ENCODE peak calls at places on chromosome 19, in seven cellular contexts. J is SK-N-SH, U is HCT116, R is IMR-90, F is hepatocyte, C is H9, N is DND-41. M is an unnamed sample.

GRCh38 chr19:37227996-37228395 is 10.0 kb downstream of the ZNF383 start:
- DNase-seq in R (no peak), U (no peak), F (no peak), J (peak; percentile 31), N (peak; percentile 52), C (peak; percentile 72), M (no peak)

GRCh38 chr19:28793391-28794168 is 419.4 kb downstream of the UQCRFS1 start:
- DNase-seq in U (no peak), J (no peak), C (peak; percentile 52), N (no peak), R (no peak), F (peak; percentile 5), M (no peak)

GRCh38 chr19:42250666-42251531 is 4.0 kb downstream of the ERF start:
- DNase-seq in C (no peak), N (no peak), R (peak; percentile 50), F (no peak), J (peak; percentile 48), U (no peak), M (peak; percentile 67)

GRCh38 chr19:5321851-5322681 is 18.5 kb downstream of the PTPRS start:
- DNase-seq in F (no peak), J (peak; percentile 51), U (no peak), R (no peak), C (no peak), N (no peak), M (no peak)

GRCh38 chr19:38287604-38288003 is 16.4 kb upstream of the C19orf33 start:
- DNase-seq in F (no peak), U (no peak), N (no peak), J (no peak), C (no peak), R (no peak), M (no peak)

GRCh38 chr19:37594982-37595382 is 306 bp downstream of the ZNF540 start:
- DNase-seq in F (peak; percentile 68), J (no peak), N (no peak), U (no peak), R (peak; percentile 58), C (no peak), M (no peak)

GRCh38 chr19:6652214-6653094 is 17.5 kb downstream of the TNFSF14 start:
- DNase-seq in R (no peak), U (no peak), J (no peak), N (no peak), F (no peak), C (no peak), M (no peak)

GRCh38 chr19:18940791-18941627 is at the start of gene HOMER3:
- DNase-seq in R (peak; percentile 39), U (no peak), J (peak; percentile 99), C (peak; percentile 54), F (peak; percentile 93), N (peak; percentile 78), M (peak; percentile 56)

GRCh38 chr19:2190848-2191455 is 27.2 kb downstream of the DOT1L start:
- DNase-seq in F (no peak), J (no peak), C (no peak), N (no peak), R (no peak), U (no peak), M (no peak)

GRCh38 chr19:33022472-33023116 is 42.1 kb downstream of the RHPN2 start:
- DNase-seq in U (no peak), R (no peak), J (no peak), F (no peak), N (no peak), C (peak; percentile 95), M (no peak)

GRCh38 chr19:44685877-44686276 is 13.1 kb upstream of the CEACAM16 start:
- DNase-seq in U (no peak), R (peak; percentile 74), C (no peak), J (no peak), N (no peak), F (no peak), M (peak; percentile 24)

GRCh38 chr19:13978306-13978705 is 26.0 kb downstream of the DCAF15 start:
- DNase-seq in N (no peak), C (peak; percentile 99), J (peak; percentile 81), R (no peak), U (no peak), F (peak; percentile 90), M (peak; percentile 14)

GRCh38 chr19:43784251-43784980 is 3.6 kb upstream of the KCNN4 start:
- DNase-seq in J (no peak), N (peak; percentile 68), F (peak; percentile 74), C (peak; percentile 50), U (peak; percentile 77), R (peak; percentile 85), M (peak; percentile 87)

GRCh38 chr19:40466219-40467006 is at the start of gene SPTBN4:
- DNase-seq in U (no peak), F (peak; percentile 12), C (peak; percentile 33), R (no peak), J (no peak), N (no peak), M (no peak)

GRCh38 chr19:50695251-50696064 is 24.1 kb downstream of the SHANK1 start:
- DNase-seq in N (peak; percentile 58), U (no peak), F (peak; percentile 66), C (no peak), J (peak; percentile 97), R (no peak), M (no peak)

GRCh38 chr19:39951686-39952085 is 17.3 kb upstream of the FCGBP start:
- DNase-seq in J (no peak), F (no peak), R (peak; percentile 61), N (peak; percentile 2), U (no peak), C (no peak), M (peak; percentile 42)

GRCh38 chr19:20667281-20667680 is 5.9 kb upstream of the ZNF626 start:
- DNase-seq in J (no peak), R (no peak), U (no peak), C (no peak), F (no peak), N (no peak), M (no peak)

DNA sequence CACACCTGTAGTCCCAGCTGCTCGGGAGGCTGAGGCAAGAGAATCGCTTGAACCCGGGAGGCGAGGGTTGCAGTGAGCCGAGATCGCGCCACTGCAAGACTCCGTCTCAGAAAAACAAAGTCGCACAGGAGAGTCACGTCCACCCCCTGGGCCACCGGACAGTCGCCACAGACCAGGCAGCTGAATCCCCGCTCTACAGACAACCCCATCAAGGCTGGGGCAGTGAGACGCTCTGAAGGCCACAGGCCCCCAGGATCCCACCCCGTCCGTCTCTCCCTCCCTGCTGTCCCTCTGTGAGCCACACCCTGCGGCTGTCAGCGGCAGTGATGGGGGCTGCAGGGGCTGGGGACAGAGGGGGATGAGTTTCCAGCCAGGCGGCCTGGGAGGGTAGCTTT is 15.5 kb upstream of the PTBP1 start:
- DNase-seq in F (no peak), U (no peak), R (no peak), N (no peak), C (no peak), J (no peak), M (no peak)
- H2AFZ ChIP-seq in F (peak overlapping the region; percentile 59), U (peak overlapping the region; percentile 95), R (peak overlapping the region; percentile 80), N (no peak overlapping the region), C (no peak overlapping the region), J (no peak overlapping the region), M (no peak overlapping the region)

DNA sequence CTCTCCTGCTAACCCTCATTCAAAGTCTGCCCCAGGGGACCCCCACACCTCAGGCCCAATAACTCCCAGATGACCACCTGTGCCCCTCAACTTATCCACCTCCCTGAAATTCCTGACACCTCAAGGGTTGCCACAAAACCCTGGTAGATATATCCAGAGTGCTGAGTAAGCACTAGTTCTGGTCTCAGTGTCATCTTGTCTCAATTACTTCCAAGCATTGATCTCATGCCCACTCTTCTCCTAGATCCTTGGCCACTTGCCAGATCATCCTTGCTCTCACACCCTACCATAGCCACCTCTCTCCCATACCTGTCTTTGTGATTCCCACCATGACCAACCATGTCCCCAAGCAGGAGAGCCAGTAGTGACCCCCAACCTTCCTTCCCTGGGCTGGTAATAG is 2.0 kb downstream of the ZNF416 start:
- DNase-seq in U (no peak), N (no peak), F (no peak), R (no peak), J (no peak), C (no peak), M (no peak)
- H3K4me1 ChIP-seq in U (peaks cover 2% of the 10 kb centered on the region), N (peaks cover 32% of the 10 kb centered on the region), F (peaks cover 9% of the 10 kb centered on the region), R (no peaks in the 10 kb centered on the region), J (peaks cover 5% of the 10 kb centered on the region), C (peaks cover 6% of the 10 kb centered on the region), M (peaks cover 2% of the 10 kb centered on the region)

DNA sequence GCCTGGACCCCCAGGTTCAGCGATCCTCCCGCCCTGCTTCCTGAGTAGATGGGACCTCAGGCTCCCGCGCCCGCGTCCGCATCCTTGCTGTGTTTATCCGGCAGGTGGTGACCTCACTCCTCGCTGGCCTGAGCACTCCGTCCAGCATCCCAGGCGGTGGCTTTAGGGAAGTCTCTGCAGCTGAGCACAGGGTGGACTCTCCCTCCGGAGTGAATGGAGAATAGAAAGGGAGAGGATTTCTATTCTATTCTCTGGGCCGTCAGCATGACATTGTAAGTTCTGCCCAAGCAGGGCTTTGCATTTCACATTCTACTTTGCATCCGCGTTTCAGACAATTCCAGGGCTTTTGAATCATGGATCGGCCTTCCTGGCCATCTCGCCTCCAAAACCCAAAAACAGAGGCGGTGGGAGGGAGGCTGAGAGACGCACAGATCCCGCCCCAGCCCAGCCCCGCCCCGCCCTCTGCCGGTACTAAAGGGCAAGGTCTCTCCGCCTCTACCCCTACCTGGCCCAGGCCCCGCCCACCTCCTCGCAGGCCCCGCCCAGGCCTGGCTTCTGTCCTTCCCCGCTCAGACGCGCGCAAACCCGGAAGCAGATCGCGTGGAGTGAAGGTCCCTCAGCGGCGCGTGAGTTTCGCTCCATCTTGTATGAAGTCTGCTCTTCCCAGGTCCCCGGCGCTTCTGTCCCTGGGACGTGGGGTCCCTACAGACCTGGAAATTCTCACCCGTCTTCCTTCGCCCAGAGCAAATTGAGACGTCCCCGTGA is at the start of gene ZNF525:
- DNase-seq in J (peak; percentile 95), F (peak; percentile 96), C (peak; percentile 94), R (peak; percentile 59), N (peak; percentile 90), U (peak; percentile 75), M (peak; percentile 65)
- H2AFZ ChIP-seq in J (peak within 1 kb of the TSS; percentile 97), F (peak within 1 kb of the TSS; percentile 99), C (no peak within 1 kb of the TSS), R (peak within 1 kb of the TSS; percentile 91), N (peak within 1 kb of the TSS; percentile 96), U (peak within 1 kb of the TSS; percentile 78), M (peak within 1 kb of the TSS; percentile 80)

DNA sequence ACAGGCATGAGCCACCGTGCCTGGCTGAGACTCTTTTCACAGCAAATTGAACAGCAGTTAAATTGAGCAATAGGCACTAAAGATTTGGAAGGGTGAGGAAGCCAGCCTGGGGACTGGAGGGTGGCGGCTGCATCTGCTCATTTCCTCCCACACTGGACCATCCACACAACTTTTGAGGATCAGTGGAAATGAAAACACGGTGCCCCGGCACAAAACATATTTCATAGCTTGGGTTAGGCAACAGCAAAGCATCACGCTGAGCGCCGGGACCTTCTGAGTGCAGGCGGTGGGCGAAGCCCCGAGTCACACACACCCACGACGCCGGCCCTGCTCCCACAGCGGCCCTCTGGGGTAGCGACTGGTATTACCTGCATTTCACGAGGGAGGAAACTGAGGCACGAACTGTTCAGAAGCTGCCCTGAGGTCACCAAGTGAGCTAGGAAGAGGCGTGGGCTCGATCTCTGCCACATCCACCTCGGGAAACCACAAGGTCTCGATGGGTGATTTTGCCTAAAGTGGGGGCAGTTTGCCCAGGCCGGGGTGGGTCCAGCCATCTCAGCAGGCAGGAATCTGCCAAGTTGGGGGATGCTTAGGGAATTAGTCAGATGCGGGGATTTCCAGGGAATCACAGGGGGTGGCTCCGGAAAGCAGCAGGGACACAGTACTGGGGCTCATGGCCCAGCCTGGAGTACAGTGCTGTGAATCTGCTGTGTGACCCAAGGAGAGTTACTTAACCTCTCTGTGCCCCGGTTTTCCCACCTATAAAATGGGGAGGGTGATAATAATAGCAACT is 3.5 kb upstream of the SBNO2 start:
- DNase-seq in R (peak; percentile 97), J (no peak), U (peak; percentile 61), N (no peak), F (peak; percentile 10), C (no peak), M (peak; percentile 97)
- H3K4me1 ChIP-seq in R (peaks cover 13% of the 10 kb centered on the region), J (peaks cover 5% of the 10 kb centered on the region), U (peaks cover 74% of the 10 kb centered on the region), N (peaks cover 16% of the 10 kb centered on the region), F (peaks cover 11% of the 10 kb centered on the region), C (no peaks in the 10 kb centered on the region), M (peaks cover 18% of the 10 kb centered on the region)

GRCh38 chr19:45913874-45914830 is at the start of gene NANOS2:
- DNase-seq in N (no peak), U (peak; percentile 56), C (peak; percentile 94), J (no peak), F (no peak), R (no peak), M (no peak)
- H2AFZ ChIP-seq in N (no peak within 1 kb of the TSS), U (no peak within 1 kb of the TSS), C (no peak within 1 kb of the TSS), J (no peak within 1 kb of the TSS), F (no peak within 1 kb of the TSS), R (peak within 1 kb of the TSS; percentile 8), M (no peak within 1 kb of the TSS)

M was measured in fibroblast of lung.